ENCODE peak calls at places on chromosomes 4 and X, in four cellular contexts. N, J, W and C are unnamed samples.

GRCh38 chrX:17359500-17359899 is 15.5 kb upstream of the NHS start:
- DNase-seq in J (no peak), W (no peak), N (no peak), C (no peak)

GRCh38 chr4:26412381-26413372 is 77.6 kb downstream of the CCKAR start:
- DNase-seq in N (no peak), J (peak; percentile 83), W (peak; percentile 81), C (no peak)

GRCh38 chr4:145132521-145133098 is 34.5 kb downstream of the ABCE1 start:
- DNase-seq in N (no peak), W (no peak), J (no peak), C (no peak)

GRCh38 chr4:86117781-86118302 is 242.0 kb downstream of the MAPK10 start:
- DNase-seq in W (no peak), J (no peak), N (peak; percentile 67), C (no peak)

GRCh38 chr4:76002176-76002575 is 5.1 kb downstream of the CXCL9 start:
- DNase-seq in W (no peak), N (peak; percentile 19), J (no peak), C (no peak)

GRCh38 chr4:46393606-46394005 is 3.7 kb upstream of the GABRA2 start:
- DNase-seq in J (no peak), N (no peak), W (no peak), C (no peak)

GRCh38 chr4:680565-680930 is 6.2 kb downstream of the MYL5 start:
- DNase-seq in J (no peak), W (no peak), N (no peak), C (peak; percentile 57)

GRCh38 chr4:139656614-139657486 is 8.8 kb upstream of the MGST2 start:
- DNase-seq in W (peak; percentile 59), J (peak; percentile 61), N (peak; percentile 79), C (peak; percentile 60)

GRCh38 chr4:184384810-184385557 is 89.4 kb downstream of the IRF2 start:
- DNase-seq in N (no peak), W (no peak), J (no peak), C (no peak)

GRCh38 chr4:184385705-184386141 is 88.6 kb downstream of the IRF2 start:
- DNase-seq in N (no peak), J (no peak), W (no peak), C (peak; percentile 90)

GRCh38 chr4:184382189-184382846 is 92.0 kb downstream of the IRF2 start:
- DNase-seq in J (peak; percentile 42), W (no peak), N (no peak), C (no peak)

GRCh38 chr4:184383497-184384055 is 90.8 kb downstream of the IRF2 start:
- DNase-seq in N (peak; percentile 54), J (no peak), W (no peak), C (no peak)

DNA sequence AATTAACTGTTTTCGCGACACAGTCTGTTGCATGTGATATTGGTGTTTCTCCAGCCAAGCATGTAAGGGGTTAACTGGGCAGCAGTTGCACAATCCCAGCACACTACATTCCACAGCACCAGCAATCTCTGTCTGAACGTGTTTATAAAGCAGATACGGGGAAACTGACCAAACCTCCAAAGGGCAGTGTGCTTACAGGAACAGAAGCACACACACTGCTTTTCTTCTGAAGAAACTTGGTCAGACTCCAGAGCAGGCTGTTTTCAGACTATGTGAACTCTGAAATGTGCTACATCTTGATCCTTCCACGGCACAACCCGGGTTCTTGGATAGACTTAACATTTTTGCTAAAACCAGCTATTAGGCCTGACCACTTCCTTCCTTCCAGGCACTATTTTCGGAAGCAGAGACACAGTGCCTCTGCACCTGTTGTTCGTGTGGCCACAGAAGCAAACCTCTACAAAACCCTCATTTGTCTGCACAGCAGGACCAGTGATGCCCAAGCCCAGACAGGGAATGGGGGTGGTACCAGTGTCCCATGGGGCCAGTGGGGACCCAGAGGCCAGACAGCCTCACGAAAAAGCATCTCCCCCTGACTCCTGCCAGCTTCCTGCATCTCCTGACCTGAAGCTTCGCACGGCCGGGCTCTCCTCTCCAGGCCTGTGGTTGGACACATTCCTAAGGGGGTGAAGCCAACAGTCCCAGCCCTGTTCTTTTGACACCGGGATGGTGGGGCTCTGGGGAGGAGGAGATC is 90.1 kb downstream of the IRF2 start:
- DNase-seq in W (no peak), N (peak; percentile 17), J (peak; percentile 22), C (no peak)
- H3K27ac ChIP-seq in W (peak overlapping the region; percentile 79), N (peak overlapping the region; percentile 82), J (peak overlapping the region; percentile 41), C (peak overlapping the region; percentile 92)

GRCh38 chr4:150717952-150718351 is 136.0 kb downstream of the MAB21L2 start:
- DNase-seq in J (no peak), W (no peak), N (no peak), C (no peak)

GRCh38 chr4:150710770-150711375 is 128.9 kb downstream of the MAB21L2 start:
- DNase-seq in W (no peak), N (no peak), J (no peak), C (no peak)

GRCh38 chr4:150713251-150713650 is 131.3 kb downstream of the MAB21L2 start:
- DNase-seq in W (no peak), J (no peak), N (no peak), C (no peak)

DNA sequence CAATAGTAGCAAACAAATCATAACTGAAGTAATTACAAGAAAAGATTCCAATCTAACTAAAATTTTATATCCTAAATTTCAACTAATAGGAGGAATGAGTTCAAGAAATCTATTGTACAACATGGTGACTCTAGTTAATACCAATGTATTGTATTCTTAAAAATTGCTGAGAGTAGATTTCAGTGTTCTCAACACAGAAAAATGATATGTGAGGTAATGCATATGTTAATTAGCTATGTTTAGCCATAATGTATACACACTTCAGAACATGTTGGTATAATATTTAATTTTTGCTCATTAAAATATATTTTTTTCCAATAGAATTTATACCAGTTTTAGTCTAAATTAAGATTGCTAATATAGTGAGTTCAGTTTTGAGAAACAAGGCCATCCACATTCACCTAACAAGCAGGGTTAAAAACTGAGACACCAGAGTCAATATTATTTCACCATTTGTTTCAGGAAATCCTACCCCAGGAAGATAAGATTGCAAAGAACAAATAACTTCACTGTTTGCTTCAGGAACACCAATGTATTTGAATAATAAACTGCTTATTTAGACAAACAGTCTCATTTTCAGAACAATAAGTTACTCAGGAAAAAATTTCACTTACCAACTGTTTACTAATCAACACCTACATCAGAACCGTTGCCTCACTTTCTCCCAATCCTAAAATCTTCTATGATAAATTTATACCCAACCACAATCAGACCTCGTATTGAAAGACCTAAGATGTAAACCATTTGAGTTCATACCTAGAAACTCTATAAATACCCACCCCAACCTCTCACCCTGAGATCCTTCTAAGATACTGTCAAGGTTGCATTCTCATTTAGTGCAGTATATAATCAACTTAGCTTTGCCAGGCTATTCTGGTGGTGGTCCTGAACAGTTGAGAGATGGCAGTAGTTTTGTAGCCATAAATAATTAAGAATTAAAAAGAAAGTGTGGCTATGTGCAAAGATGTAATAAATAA is 132.8 kb downstream of the MAB21L2 start:
- DNase-seq in J (no peak), N (no peak), W (no peak), C (no peak)
- H3K4me3 ChIP-seq in J (no peak overlapping the region), N (no peak overlapping the region), W (no peak overlapping the region), C (no peak overlapping the region)

GRCh38 chrX:13373807-13374187 is 53.9 kb upstream of the ATXN3L start:
- DNase-seq in W (no peak), N (no peak), J (no peak), C (no peak)
- H3K27ac ChIP-seq in W (no peak overlapping the region), N (peak overlapping the region; percentile 35), J (peak overlapping the region; percentile 19), C (peak overlapping the region; percentile 81)

GRCh38 chrX:74423289-74423985 is 2.1 kb downstream of the SLC16A2 start:
- DNase-seq in N (no peak), J (no peak), W (no peak), C (no peak)
- H3K4me3 ChIP-seq in N (no peak overlapping the region), J (no peak overlapping the region), W (no peak overlapping the region), C (peak overlapping the region; percentile 67)

DNA sequence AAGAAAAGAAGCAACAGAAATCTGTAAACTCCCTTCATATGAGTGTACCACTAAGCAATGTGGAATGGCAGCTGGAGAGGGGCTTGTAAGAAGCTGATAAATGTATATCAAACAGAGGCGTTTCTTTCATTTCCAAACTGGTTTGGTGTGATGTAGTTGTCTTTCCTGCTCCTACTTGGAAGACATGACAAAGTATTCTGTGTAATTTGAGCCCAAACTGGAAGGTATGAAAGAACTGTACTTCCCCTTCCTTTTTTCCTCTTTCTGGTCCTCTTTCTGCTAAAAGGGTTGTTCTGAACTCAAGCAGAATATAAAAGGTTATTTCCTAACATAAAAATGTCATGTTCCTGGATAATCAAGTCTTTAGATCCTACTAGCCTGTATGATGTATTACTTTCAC is 25.1 kb upstream of the METAP1 start:
- DNase-seq in N (no peak), J (no peak), W (no peak), C (no peak)
- H3K27ac ChIP-seq in N (no peak overlapping the region), J (no peak overlapping the region), W (no peak overlapping the region), C (no peak overlapping the region)